ENCODE peak calls at places on chromosomes 2 and 18, in four cellular contexts. E, R, S and J are unnamed samples.

GRCh38 chr2:25339791-25340339 is 1.9 kb downstream of the DNMT3A start:
- DNase-seq in R (no peak), S (peak; percentile 46), E (peak; percentile 57), J (no peak)

GRCh38 chr2:111055735-111056134 is 65.0 kb upstream of the BCL2L11 start:
- DNase-seq in S (no peak), E (no peak), R (no peak), J (no peak)

GRCh38 chr2:73457982-73458381 is 72.3 kb downstream of the ALMS1 start:
- DNase-seq in R (no peak), E (no peak), S (no peak), J (no peak)

GRCh38 chr18:73408434-73408833 is 540.6 kb upstream of the NETO1 start:
- DNase-seq in E (peak; percentile 12), R (no peak), S (no peak), J (no peak)

GRCh38 chr2:136325844-136326291 is 207.9 kb upstream of the CXCR4 start:
- DNase-seq in R (no peak), S (no peak), E (no peak), J (no peak)

GRCh38 chr2:124339709-124340108 is 314.6 kb downstream of the CNTNAP5 start:
- DNase-seq in E (no peak), R (no peak), S (no peak), J (no peak)

GRCh38 chr2:11158916-11159573 is 3.8 kb downstream of the SLC66A3 start:
- DNase-seq in R (no peak), E (no peak), S (no peak), J (no peak)

GRCh38 chr18:71808576-71808975 is 735.6 kb downstream of the CBLN2 start:
- DNase-seq in E (no peak), S (no peak), R (no peak), J (no peak)

GRCh38 chr2:174878537-174879147 is 114.4 kb upstream of the CHRNA1 start:
- DNase-seq in S (no peak), E (no peak), R (no peak), J (peak; percentile 12)

GRCh38 chr18:63344263-63344662 is 22.7 kb downstream of the KDSR start:
- DNase-seq in E (no peak), R (no peak), S (no peak), J (no peak)

DNA sequence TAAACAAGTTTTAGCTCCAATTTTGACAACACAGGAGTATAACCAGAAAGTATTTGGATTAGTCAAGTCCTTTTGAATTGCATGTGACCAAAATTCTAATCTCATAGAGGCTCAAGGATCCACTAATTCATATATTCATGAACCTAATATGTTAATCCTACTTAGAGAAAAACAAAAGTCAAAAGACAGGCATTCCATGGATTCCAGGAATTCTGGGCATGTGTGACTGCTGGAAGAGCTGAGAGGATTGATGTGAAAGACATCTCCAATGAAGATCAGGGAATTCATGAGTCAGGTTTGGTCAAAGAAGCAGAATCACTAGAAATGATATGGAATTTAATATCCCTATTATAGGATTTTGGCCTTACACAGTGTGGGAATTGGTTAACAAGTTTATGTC is 1494.6 kb upstream of the DDX18 start:
- DNase-seq in R (no peak), E (no peak), S (no peak), J (no peak)
- TF ChIP-seq ELF4 in R (no peak), E (no peak), S (no peak), J (no peak)

DNA sequence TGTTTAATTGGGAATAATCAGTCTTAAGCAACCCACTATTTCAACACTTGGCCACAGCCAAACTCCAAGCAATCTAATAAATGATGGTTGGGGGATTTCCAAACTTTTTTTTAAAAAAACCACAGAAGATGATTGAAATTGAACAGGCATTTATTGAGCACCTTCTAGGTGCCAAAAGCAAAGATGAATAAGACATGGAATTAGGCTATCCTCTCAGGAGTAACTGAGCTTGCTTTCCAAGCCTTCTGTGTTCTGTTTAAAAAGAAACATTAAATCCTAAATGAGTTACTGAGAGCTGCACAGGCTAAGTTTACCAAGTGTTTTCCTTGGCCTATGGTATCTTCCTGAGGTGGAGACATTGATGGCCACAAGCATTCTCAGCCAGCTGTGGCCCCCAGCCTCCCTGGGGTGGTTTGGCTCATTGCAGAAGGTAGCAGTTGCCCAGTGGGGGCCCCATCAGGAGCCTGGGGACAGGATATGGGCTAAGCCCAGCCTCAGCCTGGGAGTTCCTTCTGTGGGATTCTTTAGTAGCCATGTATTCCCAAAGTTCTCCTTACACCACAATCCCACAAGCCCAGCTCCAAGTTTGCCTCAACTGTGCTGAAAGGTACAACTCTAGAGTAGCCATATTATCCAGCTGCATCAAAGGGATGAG is 174.3 kb downstream of the C1D start:
- DNase-seq in R (no peak), S (no peak), E (no peak), J (no peak)
- TF ChIP-seq ELF4 in R (no peak), S (no peak), E (no peak), J (no peak)

GRCh38 chr2:100451734-100452133 is 18.5 kb upstream of the NMS start:
- DNase-seq in S (no peak), E (no peak), R (no peak), J (no peak)

GRCh38 chr2:100453853-100454252 is 16.4 kb upstream of the NMS start:
- DNase-seq in E (no peak), S (no peak), R (no peak), J (no peak)
- TF ChIP-seq ELF4 in E (no peak), S (no peak), R (no peak), J (no peak)

GRCh38 chr2:98952971-98953370 is 16.9 kb upstream of the CRACDL start:
- DNase-seq in S (no peak), R (no peak), E (no peak), J (no peak)
- TF ChIP-seq ELF4 in S (no peak), R (no peak), E (no peak), J (no peak)

GRCh38 chr2:242098034-242098433 is 228.5 kb downstream of the RTP5 start:
- DNase-seq in R (no peak), S (no peak), E (no peak), J (no peak)

GRCh38 chr2:242098445-242099128 is 229.1 kb downstream of the RTP5 start:
- DNase-seq in R (peak; percentile 26), S (no peak), E (no peak), J (no peak)
- TF ChIP-seq ELF4 in R (no peak), S (no peak), E (no peak), J (no peak)

DNA sequence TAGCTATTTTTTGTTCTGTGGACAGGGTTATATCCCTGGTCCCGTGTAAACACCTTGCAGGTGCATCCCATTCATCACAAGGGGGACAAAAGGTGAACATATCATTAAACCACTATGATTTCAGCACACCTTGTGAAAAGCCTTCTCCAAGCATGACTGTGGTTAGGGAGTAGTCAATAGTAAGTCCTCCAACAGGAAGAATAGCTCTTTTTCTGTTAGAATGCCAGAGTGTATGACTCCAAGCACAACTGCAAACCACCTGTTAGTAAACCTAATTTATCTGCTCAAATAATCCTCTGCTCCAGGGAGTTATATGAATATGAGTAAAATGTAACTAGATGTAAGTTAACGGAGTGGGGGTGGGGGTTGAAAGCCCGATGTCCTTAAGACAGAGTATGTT is 240.5 kb downstream of the AGPS start:
- DNase-seq in R (no peak), E (no peak), S (no peak), J (no peak)
- TF ChIP-seq ELF4 in R (no peak), E (no peak), S (no peak), J (no peak)